ENCODE peak calls at places on chromosomes 12 and 14, in six cellular contexts. One of them, this sample, is unnamed.

GRCh38 chr12:13205809-13206559 is 9.5 kb downstream of the EMP1 start:
- DNase-seq in SK-N-SH: no peak
- DNase-seq in neural crest cell: no peak
- DNase-seq in omental fat pad: no peak
- DNase-seq in MCF 10A: peak
- DNase-seq in upper lobe of left lung: no peak
- DNase-seq in this sample: no peak

GRCh38 chr12:111014547-111014946 is 94.2 kb upstream of the MYL2 start:
- DNase-seq in SK-N-SH: no peak
- DNase-seq in neural crest cell: no peak
- DNase-seq in omental fat pad: no peak
- DNase-seq in MCF 10A: no peak
- DNase-seq in upper lobe of left lung: no peak
- DNase-seq in this sample: no peak

GRCh38 chr14:79552778-79553177 is 658.5 kb downstream of the DIO2 start:
- DNase-seq in SK-N-SH: no peak
- DNase-seq in neural crest cell: no peak
- DNase-seq in omental fat pad: no peak
- DNase-seq in MCF 10A: no peak
- DNase-seq in upper lobe of left lung: no peak
- DNase-seq in this sample: no peak

GRCh38 chr12:129212221-129212630 is 358.9 kb downstream of the GLT1D1 start:
- DNase-seq in SK-N-SH: no peak
- DNase-seq in neural crest cell: no peak
- DNase-seq in omental fat pad: no peak
- DNase-seq in MCF 10A: peak
- DNase-seq in upper lobe of left lung: no peak
- DNase-seq in this sample: no peak

GRCh38 chr12:97556201-97556824 is 93.7 kb downstream of the RMST start:
- DNase-seq in SK-N-SH: peak
- DNase-seq in neural crest cell: no peak
- DNase-seq in omental fat pad: no peak
- DNase-seq in MCF 10A: no peak
- DNase-seq in upper lobe of left lung: no peak
- DNase-seq in this sample: peak

GRCh38 chr14:68249534-68250517 is 430.2 kb downstream of the RAD51B start:
- DNase-seq in SK-N-SH: no peak
- DNase-seq in neural crest cell: no peak
- DNase-seq in omental fat pad: no peak
- DNase-seq in MCF 10A: no peak
- DNase-seq in upper lobe of left lung: no peak
- DNase-seq in this sample: no peak

GRCh38 chr14:68828728-68829127 is 35.9 kb upstream of the ZFP36L1 start:
- DNase-seq in SK-N-SH: no peak
- DNase-seq in neural crest cell: no peak
- DNase-seq in omental fat pad: no peak
- DNase-seq in MCF 10A: no peak
- DNase-seq in upper lobe of left lung: no peak
- DNase-seq in this sample: no peak

GRCh38 chr12:120687570-120688289 is 781 bp downstream of the MLEC start:
- DNase-seq in SK-N-SH: no peak
- DNase-seq in neural crest cell: no peak
- DNase-seq in omental fat pad: no peak
- DNase-seq in MCF 10A: no peak
- DNase-seq in upper lobe of left lung: no peak
- DNase-seq in this sample: no peak

GRCh38 chr12:114700392-114701103 is 16.6 kb upstream of the TBX3 start:
- DNase-seq in SK-N-SH: no peak
- DNase-seq in neural crest cell: no peak
- DNase-seq in omental fat pad: no peak
- DNase-seq in MCF 10A: no peak
- DNase-seq in upper lobe of left lung: peak
- DNase-seq in this sample: no peak

GRCh38 chr14:102986810-102987579 is 64.5 kb downstream of the AMN start:
- DNase-seq in SK-N-SH: no peak
- DNase-seq in neural crest cell: no peak
- DNase-seq in omental fat pad: no peak
- DNase-seq in MCF 10A: peak
- DNase-seq in upper lobe of left lung: no peak
- DNase-seq in this sample: no peak

GRCh38 chr14:64865992-64866391 is 13.7 kb downstream of the SPTB start:
- DNase-seq in SK-N-SH: no peak
- DNase-seq in neural crest cell: no peak
- DNase-seq in omental fat pad: no peak
- DNase-seq in MCF 10A: no peak
- DNase-seq in upper lobe of left lung: no peak
- DNase-seq in this sample: no peak

GRCh38 chr12:67748761-67749075 is 100.2 kb downstream of the DYRK2 start:
- DNase-seq in SK-N-SH: no peak
- DNase-seq in neural crest cell: no peak
- DNase-seq in omental fat pad: no peak
- DNase-seq in MCF 10A: peak
- DNase-seq in upper lobe of left lung: no peak
- DNase-seq in this sample: no peak

GRCh38 chr12:53071591-53072551 is 7.3 kb downstream of the SPRYD3 start:
- DNase-seq in SK-N-SH: peak
- DNase-seq in neural crest cell: no peak
- DNase-seq in omental fat pad: no peak
- DNase-seq in MCF 10A: no peak
- DNase-seq in upper lobe of left lung: no peak
- DNase-seq in this sample: no peak

GRCh38 chr12:91099373-91099772 is 11.9 kb downstream of the LUM start:
- DNase-seq in SK-N-SH: no peak
- DNase-seq in neural crest cell: no peak
- DNase-seq in omental fat pad: no peak
- DNase-seq in MCF 10A: no peak
- DNase-seq in upper lobe of left lung: no peak
- DNase-seq in this sample: no peak

DNA sequence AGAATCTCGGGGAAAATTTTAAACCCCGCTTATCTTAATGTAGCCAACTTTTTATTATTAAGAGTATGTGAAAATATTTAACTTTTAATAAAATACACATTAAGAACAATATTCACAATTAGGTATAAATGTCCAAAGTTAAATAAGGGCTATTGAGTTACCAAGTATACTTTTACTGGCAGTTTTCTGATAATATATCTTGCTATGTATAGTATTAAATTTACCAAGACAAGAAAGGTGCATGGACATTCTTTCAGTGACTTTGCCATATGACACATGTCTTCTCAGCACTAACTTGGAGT is 115.4 kb downstream of the MON2 start:
- DNase-seq in SK-N-SH: no peak
- DNase-seq in neural crest cell: no peak
- DNase-seq in omental fat pad: no peak
- DNase-seq in MCF 10A: no peak
- DNase-seq in upper lobe of left lung: no peak
- DNase-seq in this sample: no peak
- TF ChIP-seq CTCF in SK-N-SH: no peak
- TF ChIP-seq CTCF in neural crest cell: no peak
- TF ChIP-seq CTCF in omental fat pad: no peak
- TF ChIP-seq CTCF in MCF 10A: no peak
- TF ChIP-seq CTCF in upper lobe of left lung: no peak
- TF ChIP-seq CTCF in this sample: peak

GRCh38 chr14:104773505-104774452 is 20.8 kb downstream of the SIVA1 start:
- DNase-seq in SK-N-SH: peak
- DNase-seq in neural crest cell: no peak
- DNase-seq in omental fat pad: no peak
- DNase-seq in MCF 10A: no peak
- DNase-seq in upper lobe of left lung: peak
- DNase-seq in this sample: no peak
- TF ChIP-seq CTCF in SK-N-SH: no peak
- TF ChIP-seq CTCF in neural crest cell: no peak
- TF ChIP-seq CTCF in omental fat pad: no peak
- TF ChIP-seq CTCF in MCF 10A: no peak
- TF ChIP-seq CTCF in upper lobe of left lung: no peak
- TF ChIP-seq CTCF in this sample: no peak

GRCh38 chr12:101235686-101236085 is 25.6 kb upstream of the SLC5A8 start:
- DNase-seq in SK-N-SH: no peak
- DNase-seq in neural crest cell: no peak
- DNase-seq in omental fat pad: no peak
- DNase-seq in MCF 10A: no peak
- DNase-seq in upper lobe of left lung: no peak
- DNase-seq in this sample: no peak
- TF ChIP-seq CTCF in SK-N-SH: no peak
- TF ChIP-seq CTCF in neural crest cell: no peak
- TF ChIP-seq CTCF in omental fat pad: no peak
- TF ChIP-seq CTCF in MCF 10A: no peak
- TF ChIP-seq CTCF in upper lobe of left lung: no peak
- TF ChIP-seq CTCF in this sample: no peak

DNA sequence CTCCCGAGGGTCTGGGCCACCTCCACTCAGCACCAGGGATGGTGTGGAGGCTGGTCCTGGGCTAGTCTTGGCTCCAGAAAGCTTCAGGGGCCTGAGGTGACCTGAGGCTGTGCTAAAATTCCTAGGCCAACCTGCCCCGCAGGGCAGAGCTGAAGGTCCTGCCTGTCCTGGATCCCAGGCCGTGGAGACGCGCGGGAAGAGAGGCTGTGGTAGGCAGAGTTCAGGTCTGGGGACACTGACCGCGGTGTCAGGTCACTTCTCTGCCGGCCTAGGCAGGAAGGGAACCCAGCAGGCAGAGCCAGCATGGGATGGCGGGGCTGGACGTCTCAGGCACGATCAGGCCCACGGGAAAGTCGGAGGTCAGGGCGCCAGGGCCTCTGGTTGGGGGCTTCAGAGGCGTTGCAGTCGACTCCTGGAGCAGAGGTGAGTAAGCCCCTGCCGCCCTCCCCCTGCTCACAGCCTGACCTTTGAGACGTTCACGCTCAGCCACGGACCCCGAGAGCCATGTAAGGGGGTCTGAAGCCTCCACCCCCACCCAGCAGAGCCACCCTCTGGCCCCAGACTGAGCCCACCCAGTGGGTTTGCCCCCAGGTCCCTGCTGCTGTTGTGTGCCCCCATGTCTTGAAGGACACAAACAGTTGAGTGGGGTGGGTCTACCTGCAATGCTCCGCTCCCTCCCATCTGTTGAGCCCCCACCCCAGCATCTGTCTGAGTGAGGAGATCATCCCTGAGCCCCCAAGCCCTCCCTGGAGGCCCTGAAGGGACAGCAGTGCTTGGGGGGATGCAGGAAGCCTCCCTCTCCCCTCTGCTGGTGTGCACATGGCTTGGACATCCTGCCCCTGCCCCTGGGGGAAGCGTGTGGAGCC is 142.7 kb downstream of the KIF26A start:
- DNase-seq in SK-N-SH: no peak
- DNase-seq in neural crest cell: no peak
- DNase-seq in omental fat pad: peak
- DNase-seq in MCF 10A: no peak
- DNase-seq in upper lobe of left lung: peak
- DNase-seq in this sample: peak
- TF ChIP-seq CTCF in SK-N-SH: no peak
- TF ChIP-seq CTCF in neural crest cell: no peak
- TF ChIP-seq CTCF in omental fat pad: no peak
- TF ChIP-seq CTCF in MCF 10A: no peak
- TF ChIP-seq CTCF in upper lobe of left lung: no peak
- TF ChIP-seq CTCF in this sample: no peak

GRCh38 chr14:101467181-101467926 is 93.9 kb upstream of the DIO3 start:
- DNase-seq in SK-N-SH: no peak
- DNase-seq in neural crest cell: no peak
- DNase-seq in omental fat pad: peak
- DNase-seq in MCF 10A: no peak
- DNase-seq in upper lobe of left lung: no peak
- DNase-seq in this sample: no peak
- TF ChIP-seq CTCF in SK-N-SH: no peak
- TF ChIP-seq CTCF in neural crest cell: no peak
- TF ChIP-seq CTCF in omental fat pad: no peak
- TF ChIP-seq CTCF in MCF 10A: no peak
- TF ChIP-seq CTCF in upper lobe of left lung: no peak
- TF ChIP-seq CTCF in this sample: no peak

GRCh38 chr14:82855912-82856381 is 1322.3 kb upstream of the SEL1L start:
- DNase-seq in SK-N-SH: peak
- DNase-seq in neural crest cell: no peak
- DNase-seq in omental fat pad: no peak
- DNase-seq in MCF 10A: peak
- DNase-seq in upper lobe of left lung: no peak
- DNase-seq in this sample: no peak
- TF ChIP-seq CTCF in SK-N-SH: peak
- TF ChIP-seq CTCF in neural crest cell: peak
- TF ChIP-seq CTCF in omental fat pad: no peak
- TF ChIP-seq CTCF in MCF 10A: peak
- TF ChIP-seq CTCF in upper lobe of left lung: no peak
- TF ChIP-seq CTCF in this sample: peak

GRCh38 chr12:5884846-5885245 is 60.2 kb downstream of the ANO2 start:
- DNase-seq in SK-N-SH: no peak
- DNase-seq in neural crest cell: no peak
- DNase-seq in omental fat pad: no peak
- DNase-seq in MCF 10A: no peak
- DNase-seq in upper lobe of left lung: no peak
- DNase-seq in this sample: no peak

GRCh38 chr12:5884285-5884684 is 60.8 kb downstream of the ANO2 start:
- DNase-seq in SK-N-SH: no peak
- DNase-seq in neural crest cell: no peak
- DNase-seq in omental fat pad: no peak
- DNase-seq in MCF 10A: no peak
- DNase-seq in upper lobe of left lung: no peak
- DNase-seq in this sample: no peak

GRCh38 chr12:5888816-5889315 is 56.2 kb downstream of the ANO2 start:
- DNase-seq in SK-N-SH: no peak
- DNase-seq in neural crest cell: no peak
- DNase-seq in omental fat pad: no peak
- DNase-seq in MCF 10A: no peak
- DNase-seq in upper lobe of left lung: peak
- DNase-seq in this sample: no peak

GRCh38 chr12:5887758-5888157 is 57.3 kb downstream of the ANO2 start:
- DNase-seq in SK-N-SH: no peak
- DNase-seq in neural crest cell: no peak
- DNase-seq in omental fat pad: no peak
- DNase-seq in MCF 10A: no peak
- DNase-seq in upper lobe of left lung: no peak
- DNase-seq in this sample: no peak

GRCh38 chr12:5889381-5890047 is 55.5 kb downstream of the ANO2 start:
- DNase-seq in SK-N-SH: peak
- DNase-seq in neural crest cell: no peak
- DNase-seq in omental fat pad: no peak
- DNase-seq in MCF 10A: no peak
- DNase-seq in upper lobe of left lung: no peak
- DNase-seq in this sample: peak
- TF ChIP-seq CTCF in SK-N-SH: peak
- TF ChIP-seq CTCF in neural crest cell: peak
- TF ChIP-seq CTCF in omental fat pad: no peak
- TF ChIP-seq CTCF in MCF 10A: no peak
- TF ChIP-seq CTCF in upper lobe of left lung: no peak
- TF ChIP-seq CTCF in this sample: no peak

DNA sequence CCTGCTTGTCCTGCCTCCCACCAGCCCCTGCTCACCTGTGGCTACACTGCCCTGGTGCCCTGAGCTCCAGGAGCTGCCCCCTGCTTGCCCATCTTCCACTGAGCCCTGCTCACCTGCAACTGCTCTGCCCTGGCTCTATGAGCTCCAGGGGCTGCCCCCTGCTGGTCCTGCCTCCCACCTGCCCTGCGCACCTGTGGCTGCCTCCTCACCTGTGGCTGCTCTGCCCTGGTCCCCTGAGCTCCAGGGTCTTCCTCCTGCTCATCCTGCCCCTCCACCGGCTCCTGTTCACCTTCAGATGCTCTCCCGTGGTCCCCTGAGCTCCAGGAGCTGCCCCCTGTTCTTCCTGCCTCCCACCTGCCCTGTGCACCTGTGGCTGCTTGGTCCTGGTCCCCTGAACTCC is 247.6 kb downstream of the TMEM121 start:
- DNase-seq in SK-N-SH: no peak
- DNase-seq in neural crest cell: no peak
- DNase-seq in omental fat pad: no peak
- DNase-seq in MCF 10A: no peak
- DNase-seq in upper lobe of left lung: peak
- DNase-seq in this sample: no peak
- TF ChIP-seq CTCF in SK-N-SH: no peak
- TF ChIP-seq CTCF in neural crest cell: no peak
- TF ChIP-seq CTCF in omental fat pad: no peak
- TF ChIP-seq CTCF in MCF 10A: no peak
- TF ChIP-seq CTCF in upper lobe of left lung: no peak
- TF ChIP-seq CTCF in this sample: no peak

GRCh38 chr12:96399081-96399918 is 939 bp downstream of the CDK17 start:
- DNase-seq in SK-N-SH: peak
- DNase-seq in neural crest cell: peak
- DNase-seq in omental fat pad: peak
- DNase-seq in MCF 10A: peak
- DNase-seq in upper lobe of left lung: peak
- DNase-seq in this sample: peak
- TF ChIP-seq CTCF in SK-N-SH: peak
- TF ChIP-seq CTCF in neural crest cell: no peak
- TF ChIP-seq CTCF in omental fat pad: no peak
- TF ChIP-seq CTCF in MCF 10A: no peak
- TF ChIP-seq CTCF in upper lobe of left lung: no peak
- TF ChIP-seq CTCF in this sample: no peak